ENCODE peak calls at places on chromosomes 16 and 17, in seven cellular contexts. Q is left lung, P is HCT116, U is stomach, V is A549, J is dorsolateral prefrontal cortex, A is AG09309. E is an unnamed sample.

GRCh38 chr16:55444754-55445485 is 34.1 kb upstream of the MMP2 start:
- DNase-seq in Q (peak; percentile 81), P (no peak), U (no peak), V (no peak), J (no peak), A (no peak), E (no peak)

GRCh38 chr17:36464765-36465088 is 21.8 kb upstream of the ZNHIT3 start:
- DNase-seq in Q (no peak), P (no peak), U (no peak), V (no peak), J (no peak), A (no peak), E (no peak)

GRCh38 chr17:79647456-79647915 is 36.6 kb upstream of the RBFOX3 start:
- DNase-seq in Q (peak; percentile 10), P (no peak), U (peak; percentile 11), V (no peak), J (peak; percentile 4), A (no peak), E (no peak)

GRCh38 chr17:6075845-6076244 is 5.7 kb downstream of the WSCD1 start:
- DNase-seq in Q (no peak), P (no peak), U (no peak), V (no peak), J (no peak), A (no peak), E (no peak)

GRCh38 chr17:40242774-40243173 is 23.7 kb downstream of the WIPF2 start:
- DNase-seq in Q (no peak), P (no peak), U (no peak), V (no peak), J (no peak), A (no peak), E (no peak)

GRCh38 chr17:66523378-66524174 is 221.2 kb downstream of the PRKCA start:
- DNase-seq in Q (no peak), P (no peak), U (no peak), V (no peak), J (no peak), A (no peak), E (no peak)

GRCh38 chr17:41868568-41868967 is 3.3 kb upstream of the KLHL11 start:
- DNase-seq in Q (no peak), P (no peak), U (no peak), V (no peak), J (no peak), A (no peak), E (no peak)

GRCh38 chr16:81585785-81586184 is 141.2 kb downstream of the CMIP start:
- DNase-seq in Q (no peak), P (peak; percentile 64), U (no peak), V (peak; percentile 76), J (no peak), A (no peak), E (no peak)

GRCh38 chr16:11333696-11334095 is 11.6 kb upstream of the RMI2 start:
- DNase-seq in Q (no peak), P (no peak), U (no peak), V (no peak), J (no peak), A (no peak), E (no peak)

GRCh38 chr17:49229805-49230600 is 584 bp downstream of the PHOSPHO1 start:
- DNase-seq in Q (no peak), P (no peak), U (no peak), V (no peak), J (no peak), A (no peak), E (no peak)

GRCh38 chr17:81040791-81041337 is 5.9 kb downstream of the BAIAP2 start:
- DNase-seq in Q (no peak), P (no peak), U (no peak), V (peak; percentile 45), J (no peak), A (no peak), E (no peak)
- TF ChIP-seq CTCF in Q (no peak), P (no peak), U (no peak), V (peak; percentile 55), J (peak; percentile 36), A (peak; percentile 58), E (peak; percentile 53)

GRCh38 chr16:56577300-56577625 is 12.1 kb upstream of the MT3 start:
- DNase-seq in Q (no peak), P (no peak), U (no peak), V (no peak), J (no peak), A (no peak), E (no peak)
- TF ChIP-seq CTCF in Q (no peak), P (no peak), U (no peak), V (no peak), J (no peak), A (no peak), E (no peak)

DNA sequence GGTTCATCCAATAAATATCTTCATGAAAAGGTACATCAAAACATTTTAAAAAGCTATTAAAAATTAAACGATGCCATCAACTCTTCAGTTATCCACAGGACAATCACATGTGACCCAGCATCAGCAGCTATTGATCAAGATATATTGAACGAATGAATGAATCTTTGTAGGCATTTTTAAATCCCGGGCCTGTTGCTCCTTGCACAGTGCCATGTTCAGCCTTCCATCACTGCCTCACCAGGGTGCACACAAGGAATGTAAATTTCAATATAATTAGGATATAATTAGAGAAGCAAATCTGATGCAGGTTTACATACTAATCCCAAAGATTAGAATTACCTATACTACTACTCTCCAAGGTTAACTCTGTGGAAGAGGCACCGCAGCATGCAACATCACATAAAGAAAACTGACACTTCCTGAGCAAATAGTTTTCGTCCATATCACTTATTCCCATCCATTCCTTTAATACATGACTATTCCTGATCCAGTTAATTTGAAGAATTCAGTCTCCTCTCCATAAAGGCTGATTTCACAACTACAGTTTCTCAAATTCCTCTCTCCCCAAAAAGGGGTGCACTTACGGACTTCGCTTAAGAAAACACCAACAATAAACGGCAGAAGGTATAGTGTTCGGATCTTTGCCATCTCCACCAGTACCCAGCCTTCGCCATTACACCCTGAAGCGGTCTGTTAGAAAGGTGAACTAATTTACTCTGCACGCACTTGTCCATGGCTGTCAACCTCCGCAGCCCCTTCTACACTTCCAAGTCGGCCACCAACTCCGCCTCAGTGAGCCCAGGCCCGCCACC is 938 bp downstream of the NCOR1 start:
- DNase-seq in Q (no peak), P (no peak), U (no peak), V (no peak), J (no peak), A (no peak), E (no peak)
- TF ChIP-seq CTCF in Q (no peak), P (no peak), U (no peak), V (no peak), J (no peak), A (no peak), E (no peak)

GRCh38 chr16:84156342-84156784 is 11.3 kb downstream of the DNAAF1 start:
- DNase-seq in Q (no peak), P (no peak), U (no peak), V (no peak), J (no peak), A (no peak), E (no peak)
- TF ChIP-seq CTCF in Q (no peak), P (no peak), U (no peak), V (no peak), J (no peak), A (no peak), E (no peak)

DNA sequence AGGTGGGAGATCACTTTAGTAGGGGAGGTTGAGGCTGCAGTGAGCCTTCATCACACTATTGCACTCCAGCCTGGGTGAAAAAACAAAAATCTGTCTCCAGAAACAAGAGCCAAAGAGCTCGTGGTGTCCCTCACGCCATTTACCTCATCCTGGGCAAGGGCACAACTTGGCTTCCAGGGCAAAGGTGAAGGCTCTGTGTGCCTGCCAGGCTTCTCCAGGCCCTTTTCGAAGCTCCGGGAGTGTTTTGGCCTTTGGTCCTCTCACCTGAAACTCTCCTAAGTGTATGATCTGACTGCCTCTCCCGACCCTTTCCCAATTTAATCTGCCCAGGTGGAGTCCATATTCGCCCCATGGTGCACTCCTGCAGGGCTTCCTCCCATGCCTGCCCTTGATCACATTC is 11.6 kb upstream of the CES3 start:
- DNase-seq in Q (no peak), P (no peak), U (no peak), V (no peak), J (no peak), A (no peak), E (no peak)
- TF ChIP-seq CTCF in Q (no peak), P (no peak), U (no peak), V (no peak), J (no peak), A (no peak), E (no peak)

GRCh38 chr17:7138800-7139381 is 24.3 kb upstream of the ASGR2 start:
- DNase-seq in Q (no peak), P (no peak), U (no peak), V (no peak), J (no peak), A (no peak), E (no peak)

GRCh38 chr17:7137182-7137943 is 22.7 kb upstream of the ASGR2 start:
- DNase-seq in Q (peak; percentile 70), P (no peak), U (no peak), V (no peak), J (no peak), A (no peak), E (no peak)

GRCh38 chr17:7133424-7133823 is 18.8 kb upstream of the ASGR2 start:
- DNase-seq in Q (peak; percentile 68), P (no peak), U (no peak), V (peak; percentile 38), J (no peak), A (no peak), E (no peak)

GRCh38 chr17:7133916-7134315 is 19.3 kb upstream of the ASGR2 start:
- DNase-seq in Q (no peak), P (no peak), U (no peak), V (no peak), J (no peak), A (no peak), E (no peak)

DNA sequence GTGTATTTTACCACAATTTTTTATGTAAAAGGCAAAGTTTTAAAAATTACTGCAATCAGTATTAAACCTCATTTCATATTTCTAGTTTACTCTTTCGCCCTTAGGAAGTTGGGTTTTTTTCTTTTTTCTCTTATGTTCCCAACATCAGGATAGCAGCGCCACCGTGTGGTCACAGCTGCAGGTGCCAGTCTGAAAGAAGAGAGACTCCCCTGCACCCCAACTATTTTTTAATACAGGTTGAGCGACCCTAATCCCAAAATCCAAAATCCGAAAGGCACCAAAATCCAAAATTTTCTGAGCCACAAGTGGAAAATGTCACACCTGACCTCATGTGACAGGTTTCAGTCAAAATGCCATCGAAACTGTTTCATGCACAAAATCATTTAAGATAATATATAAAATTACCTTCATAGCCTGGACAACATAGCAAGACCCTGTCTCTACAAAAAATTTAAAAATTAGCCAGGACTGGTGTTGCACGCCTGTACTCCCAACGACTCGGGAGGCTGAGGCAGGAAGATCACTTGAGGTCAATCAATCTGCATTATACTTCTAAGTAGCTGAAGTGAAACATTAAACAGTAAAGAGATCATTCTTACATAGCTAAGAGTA is 21.8 kb upstream of the ASGR2 start:
- DNase-seq in Q (peak; percentile 77), P (peak; percentile 57), U (peak; percentile 86), V (peak; percentile 77), J (peak; percentile 83), A (peak; percentile 17), E (peak; percentile 44)
- TF ChIP-seq CTCF in Q (peak; percentile 90), P (peak; percentile 91), U (peak; percentile 83), V (peak; percentile 99), J (peak; percentile 92), A (peak; percentile 88), E (peak; percentile 98)

E was measured in AG09319.